ENCODE peak calls at places on chromosomes 6 and 20, in four cellular contexts. One of them, this sample, is unnamed.

GRCh38 chr6:129546702-129547101 is 163.3 kb downstream of the ARHGAP18 start:
- DNase-seq in GM12891: no peak
- DNase-seq in transverse colon: no peak
- DNase-seq in H1: no peak
- DNase-seq in this sample: no peak

GRCh38 chr6:160036790-160037206 is 67.9 kb downstream of the IGF2R start:
- DNase-seq in H1: no peak
- DNase-seq in GM12891: no peak
- DNase-seq in transverse colon: no peak
- DNase-seq in this sample: no peak

GRCh38 chr20:63050406-63050805 is 43.6 kb upstream of the BHLHE23 start:
- DNase-seq in H1: no peak
- DNase-seq in GM12891: no peak
- DNase-seq in transverse colon: no peak
- DNase-seq in this sample: no peak

GRCh38 chr20:22768779-22769178 is 184.4 kb upstream of the FOXA2 start:
- DNase-seq in GM12891: no peak
- DNase-seq in transverse colon: no peak
- DNase-seq in H1: no peak
- DNase-seq in this sample: no peak

GRCh38 chr20:10572853-10573252 is 100.9 kb downstream of the JAG1 start:
- DNase-seq in GM12891: no peak
- DNase-seq in transverse colon: no peak
- DNase-seq in H1: no peak
- DNase-seq in this sample: no peak

GRCh38 chr6:1686117-1687098 is 76.7 kb downstream of the FOXC1 start:
- DNase-seq in GM12891: no peak
- DNase-seq in H1: no peak
- DNase-seq in transverse colon: no peak
- DNase-seq in this sample: no peak

GRCh38 chr20:12737900-12738299 is 270.9 kb upstream of the SPTLC3 start:
- DNase-seq in GM12891: no peak
- DNase-seq in transverse colon: no peak
- DNase-seq in H1: no peak
- DNase-seq in this sample: no peak

GRCh38 chr20:61959301-61959700 is 106.4 kb downstream of the TAF4 start:
- DNase-seq in transverse colon: no peak
- DNase-seq in H1: peak; percentile 27
- DNase-seq in GM12891: no peak
- DNase-seq in this sample: peak; percentile 28

GRCh38 chr6:41258196-41258493 is 28.3 kb downstream of the TREM1 start:
- DNase-seq in transverse colon: no peak
- DNase-seq in H1: no peak
- DNase-seq in GM12891: no peak
- DNase-seq in this sample: no peak

GRCh38 chr6:26743157-26743821 is 83.7 kb upstream of the ZNF322 start:
- DNase-seq in transverse colon: no peak
- DNase-seq in GM12891: no peak
- DNase-seq in H1: no peak
- DNase-seq in this sample: peak; percentile 76

GRCh38 chr6:36133912-36134311 is 3.6 kb downstream of the MAPK13 start:
- DNase-seq in GM12891: no peak
- DNase-seq in transverse colon: no peak
- DNase-seq in H1: no peak
- DNase-seq in this sample: no peak

GRCh38 chr20:833450-834150 is at the start of gene FAM110A:
- DNase-seq in GM12891: peak; percentile 92
- DNase-seq in transverse colon: peak; percentile 98
- DNase-seq in H1: peak; percentile 70
- DNase-seq in this sample: peak; percentile 83

GRCh38 chr6:169230923-169231789 is 22.5 kb downstream of the THBS2 start:
- DNase-seq in GM12891: no peak
- DNase-seq in transverse colon: no peak
- DNase-seq in H1: no peak
- DNase-seq in this sample: no peak

GRCh38 chr20:61762886-61763739 is 302.6 kb downstream of the TAF4 start:
- DNase-seq in transverse colon: no peak
- DNase-seq in GM12891: no peak
- DNase-seq in H1: no peak
- DNase-seq in this sample: no peak

GRCh38 chr6:149129401-149130077 is 188.0 kb upstream of the TAB2 start:
- DNase-seq in H1: no peak
- DNase-seq in transverse colon: no peak
- DNase-seq in GM12891: no peak
- DNase-seq in this sample: no peak

GRCh38 chr6:54428437-54428836 is 120.2 kb downstream of the TINAG start:
- DNase-seq in GM12891: peak; percentile 4
- DNase-seq in transverse colon: no peak
- DNase-seq in H1: no peak
- DNase-seq in this sample: no peak

GRCh38 chr20:10218536-10219451 is at the start of gene SNAP25:
- DNase-seq in transverse colon: peak; percentile 22
- DNase-seq in GM12891: peak; percentile 14
- DNase-seq in H1: no peak
- DNase-seq in this sample: peak; percentile 54

GRCh38 chr6:107618672-107619071 is 128.8 kb downstream of the SOBP start:
- DNase-seq in GM12891: peak; percentile 58
- DNase-seq in transverse colon: peak; percentile 20
- DNase-seq in H1: no peak
- DNase-seq in this sample: no peak

GRCh38 chr6:56714982-56715456 is 72.3 kb upstream of the DST start:
- DNase-seq in transverse colon: no peak
- DNase-seq in H1: peak; percentile 31
- DNase-seq in GM12891: no peak
- DNase-seq in this sample: peak; percentile 96

GRCh38 chr6:88629838-88630462 is 333.5 kb downstream of the RNGTT start:
- DNase-seq in transverse colon: no peak
- DNase-seq in H1: peak; percentile 19
- DNase-seq in GM12891: no peak
- DNase-seq in this sample: no peak

GRCh38 chr6:11495565-11496145 is 41.9 kb upstream of the TMEM170B start:
- DNase-seq in transverse colon: no peak
- DNase-seq in H1: no peak
- DNase-seq in GM12891: no peak
- DNase-seq in this sample: no peak

GRCh38 chr6:138005846-138006245 is 101.4 kb downstream of the PERP start:
- DNase-seq in GM12891: no peak
- DNase-seq in H1: no peak
- DNase-seq in transverse colon: no peak
- DNase-seq in this sample: no peak

GRCh38 chr6:80527552-80528052 is 421.1 kb downstream of the BCKDHB start:
- DNase-seq in H1: no peak
- DNase-seq in transverse colon: no peak
- DNase-seq in GM12891: no peak
- DNase-seq in this sample: no peak

GRCh38 chr6:159934181-159934580 is 34.7 kb upstream of the IGF2R start:
- DNase-seq in H1: no peak
- DNase-seq in GM12891: no peak
- DNase-seq in transverse colon: no peak
- DNase-seq in this sample: no peak

GRCh38 chr20:63502671-63503172 is 3.8 kb upstream of the EEF1A2 start:
- DNase-seq in H1: no peak
- DNase-seq in GM12891: no peak
- DNase-seq in transverse colon: no peak
- DNase-seq in this sample: no peak

GRCh38 chr20:62480318-62480717 is 4.5 kb upstream of the GATA5 start:
- DNase-seq in transverse colon: no peak
- DNase-seq in GM12891: no peak
- DNase-seq in H1: no peak
- DNase-seq in this sample: no peak

GRCh38 chr6:5695260-5696245 is 311.2 kb downstream of the NRN1 start:
- DNase-seq in H1: no peak
- DNase-seq in transverse colon: peak; percentile 19
- DNase-seq in GM12891: no peak
- DNase-seq in this sample: no peak

GRCh38 chr6:56808871-56809359 is 146.0 kb upstream of the BEND6 start:
- DNase-seq in GM12891: no peak
- DNase-seq in transverse colon: no peak
- DNase-seq in H1: no peak
- DNase-seq in this sample: no peak

GRCh38 chr20:50655325-50655880 is 35.9 kb downstream of the RIPOR3 start:
- DNase-seq in transverse colon: peak; percentile 58
- DNase-seq in GM12891: no peak
- DNase-seq in H1: no peak
- DNase-seq in this sample: no peak
- TF ChIP-seq POLR2AphosphoS5 in transverse colon: peak; percentile 6
- TF ChIP-seq POLR2AphosphoS5 in GM12891: no peak
- TF ChIP-seq POLR2AphosphoS5 in H1: no peak
- TF ChIP-seq POLR2AphosphoS5 in this sample: no peak

GRCh38 chr6:24445704-24446103 is 43.0 kb downstream of the MRS2 start:
- DNase-seq in transverse colon: no peak
- DNase-seq in H1: no peak
- DNase-seq in GM12891: no peak
- DNase-seq in this sample: no peak

GRCh38 chr6:24448396-24448795 is 41.0 kb downstream of the GPLD1 start:
- DNase-seq in GM12891: no peak
- DNase-seq in transverse colon: no peak
- DNase-seq in H1: no peak
- DNase-seq in this sample: no peak

GRCh38 chr6:24451581-24452041 is 37.8 kb downstream of the GPLD1 start:
- DNase-seq in GM12891: no peak
- DNase-seq in transverse colon: no peak
- DNase-seq in H1: no peak
- DNase-seq in this sample: no peak

GRCh38 chr6:24446670-24447069 is 42.7 kb downstream of the GPLD1 start:
- DNase-seq in GM12891: no peak
- DNase-seq in H1: no peak
- DNase-seq in transverse colon: no peak
- DNase-seq in this sample: no peak

DNA sequence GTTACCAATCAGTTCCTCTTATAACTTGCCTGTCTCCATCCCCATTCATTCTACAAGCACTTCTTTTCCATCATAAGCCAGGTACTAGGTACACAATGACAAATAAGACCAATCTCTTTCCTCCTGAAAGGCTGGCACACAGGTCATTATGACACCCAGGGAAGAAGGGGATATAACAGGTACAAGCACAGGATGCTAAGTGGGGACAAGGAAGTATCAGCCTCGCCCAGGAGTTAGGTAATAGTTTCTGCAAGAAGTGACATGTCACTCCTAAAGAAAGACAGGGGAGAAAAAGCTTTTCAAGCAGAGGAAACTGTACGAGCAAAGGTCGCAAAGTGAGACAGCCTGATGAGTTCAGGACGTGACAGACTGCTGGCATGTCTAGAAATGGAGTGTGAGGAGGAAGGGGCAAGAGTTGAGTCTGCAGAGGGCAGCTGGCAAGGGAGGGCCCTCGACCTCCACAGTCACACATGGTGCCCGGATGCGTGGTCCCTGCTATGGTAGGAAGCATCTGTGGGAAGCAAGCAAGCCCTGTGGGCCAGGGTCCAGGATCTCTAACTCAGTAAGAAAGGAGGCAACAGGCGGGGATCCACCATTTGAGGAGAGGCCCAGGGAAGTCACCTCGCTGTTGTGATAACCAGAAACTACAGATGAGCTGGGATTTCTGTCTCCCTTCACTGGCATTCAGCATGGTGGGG is 40.4 kb downstream of the GPLD1 start:
- DNase-seq in transverse colon: no peak
- DNase-seq in H1: no peak
- DNase-seq in GM12891: no peak
- DNase-seq in this sample: no peak
- TF ChIP-seq POLR2AphosphoS5 in transverse colon: no peak
- TF ChIP-seq POLR2AphosphoS5 in H1: no peak
- TF ChIP-seq POLR2AphosphoS5 in GM12891: no peak
- TF ChIP-seq POLR2AphosphoS5 in this sample: no peak

GRCh38 chr20:48419173-48419572 is 408.6 kb downstream of the PREX1 start:
- DNase-seq in H1: no peak
- DNase-seq in transverse colon: no peak
- DNase-seq in GM12891: no peak
- DNase-seq in this sample: no peak

GRCh38 chr20:48422242-48422960 is 405.4 kb downstream of the PREX1 start:
- DNase-seq in transverse colon: no peak
- DNase-seq in H1: no peak
- DNase-seq in GM12891: no peak
- DNase-seq in this sample: no peak

GRCh38 chr20:48416002-48416401 is 411.8 kb downstream of the PREX1 start:
- DNase-seq in GM12891: no peak
- DNase-seq in H1: no peak
- DNase-seq in transverse colon: no peak
- DNase-seq in this sample: no peak

GRCh38 chr20:48425776-48426175 is 402.0 kb downstream of the PREX1 start:
- DNase-seq in GM12891: no peak
- DNase-seq in H1: no peak
- DNase-seq in transverse colon: no peak
- DNase-seq in this sample: no peak

GRCh38 chr20:48421547-48421946 is 406.3 kb downstream of the PREX1 start:
- DNase-seq in H1: no peak
- DNase-seq in transverse colon: no peak
- DNase-seq in GM12891: no peak
- DNase-seq in this sample: no peak
- TF ChIP-seq POLR2AphosphoS5 in H1: no peak
- TF ChIP-seq POLR2AphosphoS5 in transverse colon: no peak
- TF ChIP-seq POLR2AphosphoS5 in GM12891: no peak
- TF ChIP-seq POLR2AphosphoS5 in this sample: no peak

GRCh38 chr20:45325367-45325766 is 17.3 kb upstream of the MATN4 start:
- DNase-seq in transverse colon: no peak
- DNase-seq in GM12891: no peak
- DNase-seq in H1: no peak
- DNase-seq in this sample: no peak
- TF ChIP-seq POLR2AphosphoS5 in transverse colon: no peak
- TF ChIP-seq POLR2AphosphoS5 in GM12891: no peak
- TF ChIP-seq POLR2AphosphoS5 in H1: no peak
- TF ChIP-seq POLR2AphosphoS5 in this sample: no peak

GRCh38 chr6:7171119-7171518 is 63.4 kb downstream of the RREB1 start:
- DNase-seq in H1: no peak
- DNase-seq in GM12891: no peak
- DNase-seq in transverse colon: peak; percentile 77
- DNase-seq in this sample: no peak
- TF ChIP-seq POLR2AphosphoS5 in H1: no peak
- TF ChIP-seq POLR2AphosphoS5 in GM12891: no peak
- TF ChIP-seq POLR2AphosphoS5 in transverse colon: peak; percentile 53
- TF ChIP-seq POLR2AphosphoS5 in this sample: no peak

GRCh38 chr6:296151-297122 is 4.2 kb downstream of the DUSP22 start:
- DNase-seq in GM12891: no peak
- DNase-seq in transverse colon: peak; percentile 55
- DNase-seq in H1: no peak
- DNase-seq in this sample: no peak
- TF ChIP-seq POLR2AphosphoS5 in GM12891: peak; percentile 50
- TF ChIP-seq POLR2AphosphoS5 in transverse colon: no peak
- TF ChIP-seq POLR2AphosphoS5 in H1: no peak
- TF ChIP-seq POLR2AphosphoS5 in this sample: no peak

GRCh38 chr6:166242888-166243287 is 65.3 kb downstream of the PRR18 start:
- DNase-seq in GM12891: no peak
- DNase-seq in H1: no peak
- DNase-seq in transverse colon: no peak
- DNase-seq in this sample: no peak
- TF ChIP-seq POLR2AphosphoS5 in GM12891: no peak
- TF ChIP-seq POLR2AphosphoS5 in H1: no peak
- TF ChIP-seq POLR2AphosphoS5 in transverse colon: no peak
- TF ChIP-seq POLR2AphosphoS5 in this sample: no peak

DNA sequence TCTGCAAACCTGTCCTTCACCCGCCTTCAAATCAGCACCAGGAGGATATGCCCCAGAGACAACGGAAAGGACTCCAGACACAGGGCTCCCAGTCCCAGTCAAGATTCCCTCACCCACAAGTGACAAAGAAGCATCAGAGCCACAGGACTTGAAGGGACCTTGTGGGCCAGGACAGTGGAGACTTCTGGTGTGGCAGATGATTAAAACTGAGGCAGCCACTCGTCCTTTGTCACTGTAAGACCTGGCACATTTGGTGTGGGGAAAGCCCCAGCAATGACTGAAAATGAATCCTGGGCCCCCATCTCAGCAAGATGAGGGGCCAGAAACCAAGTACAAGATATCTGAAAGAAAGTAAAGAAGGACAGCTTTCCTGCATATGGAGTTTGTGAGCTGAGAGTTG is 15.6 kb upstream of the GMPR start:
- DNase-seq in transverse colon: no peak
- DNase-seq in GM12891: no peak
- DNase-seq in H1: no peak
- DNase-seq in this sample: no peak
- TF ChIP-seq POLR2AphosphoS5 in transverse colon: no peak
- TF ChIP-seq POLR2AphosphoS5 in GM12891: no peak
- TF ChIP-seq POLR2AphosphoS5 in H1: no peak
- TF ChIP-seq POLR2AphosphoS5 in this sample: no peak

This sample was measured in HCT116.